ENCODE peak calls at places on chromosomes 3 and 15, in four cellular contexts. A is mesenchymal stem cell, M is left ventricle myocardium inferior, R is astrocyte. Z is an unnamed sample.

GRCh38 chr3:126908752-126909275 is 74.1 kb upstream of the PLXNA1 start:
- DNase-seq in R (no peak), A (peak; percentile 53), M (no peak), Z (no peak)

GRCh38 chr15:51121118-51121517 is 26.4 kb upstream of the TNFAIP8L3 start:
- DNase-seq in M (no peak), A (peak; percentile 80), R (peak; percentile 99), Z (no peak)

GRCh38 chr15:69874321-69874720 is 223.4 kb downstream of the TLE3 start:
- DNase-seq in M (no peak), R (no peak), A (no peak), Z (no peak)

GRCh38 chr3:111246967-111247760 is 175.5 kb downstream of the NECTIN3 start:
- DNase-seq in M (no peak), R (peak; percentile 83), A (peak; percentile 70), Z (no peak)

GRCh38 chr3:30970183-30970582 is 75.7 kb upstream of the GADL1 start:
- DNase-seq in R (no peak), A (peak; percentile 1), M (no peak), Z (no peak)

GRCh38 chr3:114025451-114025850 is 30.9 kb downstream of the CCDC191 start:
- DNase-seq in A (no peak), R (no peak), M (no peak), Z (no peak)

GRCh38 chr15:54810496-54810895 is 386.2 kb downstream of the RSL24D1 start:
- DNase-seq in M (no peak), A (no peak), R (no peak), Z (no peak)

GRCh38 chr15:89307791-89308190 is 26.8 kb downstream of the POLG start:
- DNase-seq in R (peak; percentile 58), A (peak; percentile 65), M (no peak), Z (no peak)

GRCh38 chr3:177468331-177468730 is 271.0 kb upstream of the TBL1XR1 start:
- DNase-seq in R (peak; percentile 100), M (peak; percentile 25), A (peak; percentile 50), Z (peak; percentile 70)

GRCh38 chr3:14461748-14462324 is 59.4 kb downstream of the SLC6A6 start:
- DNase-seq in R (peak; percentile 52), M (peak; percentile 46), A (peak; percentile 76), Z (no peak)

GRCh38 chr3:156378871-156379270 is 176.0 kb downstream of the SSR3 start:
- DNase-seq in A (no peak), R (no peak), M (no peak), Z (no peak)

GRCh38 chr15:92451225-92451825 is 57.6 kb downstream of the ST8SIA2 start:
- DNase-seq in R (peak; percentile 97), M (no peak), A (peak; percentile 47), Z (no peak)

GRCh38 chr3:132001036-132001435 is 33.8 kb downstream of the CPNE4 start:
- DNase-seq in A (no peak), R (no peak), M (no peak), Z (no peak)

GRCh38 chr3:194300392-194300758 is 50.8 kb downstream of the CPN2 start:
- DNase-seq in R (peak; percentile 75), M (peak; percentile 76), A (peak; percentile 61), Z (peak; percentile 90)

GRCh38 chr15:89672221-89673161 is 6.7 kb downstream of the PLIN1 start:
- DNase-seq in R (peak; percentile 25), M (no peak), A (no peak), Z (peak; percentile 65)

GRCh38 chr15:39367591-39367990 is 213.3 kb upstream of the THBS1 start:
- DNase-seq in R (peak; percentile 39), A (no peak), M (no peak), Z (no peak)

GRCh38 chr3:89467886-89468479 is 360.6 kb downstream of the EPHA3 start:
- DNase-seq in M (no peak), A (peak; percentile 4), R (no peak), Z (no peak)

GRCh38 chr3:121436641-121437040 is 109.1 kb downstream of the POLQ start:
- DNase-seq in M (no peak), R (no peak), A (no peak), Z (no peak)

GRCh38 chr3:132279030-132279429 is 38.2 kb upstream of the ACP3 start:
- DNase-seq in M (no peak), R (no peak), A (no peak), Z (no peak)

GRCh38 chr3:41075958-41076357 is 123.3 kb upstream of the CTNNB1 start:
- DNase-seq in M (peak; percentile 37), R (no peak), A (peak; percentile 15), Z (peak; percentile 86)

GRCh38 chr3:123347691-123348264 is 101.1 kb downstream of the ADCY5 start:
- DNase-seq in M (no peak), R (no peak), A (no peak), Z (no peak)

GRCh38 chr3:57992430-57993213 is 15.6 kb upstream of the FLNB start:
- DNase-seq in A (no peak), R (no peak), M (no peak), Z (no peak)

GRCh38 chr3:71197841-71198565 is 385.5 kb downstream of the FOXP1 start:
- DNase-seq in M (no peak), R (no peak), A (no peak), Z (no peak)

GRCh38 chr15:88745075-88745474 is 58.2 kb upstream of the ACAN start:
- DNase-seq in R (no peak), M (no peak), A (peak; percentile 6), Z (no peak)

GRCh38 chr15:65175511-65175910 is 9.6 kb downstream of the CLPX start:
- DNase-seq in R (no peak), M (no peak), A (no peak), Z (no peak)

GRCh38 chr3:190699784-190700183 is 162.7 kb downstream of the GMNC start:
- DNase-seq in M (no peak), R (no peak), A (no peak), Z (no peak)

GRCh38 chr3:48402281-48402732 is 27.6 kb downstream of the PLXNB1 start:
- DNase-seq in A (peak; percentile 81), M (peak; percentile 64), R (peak; percentile 91), Z (peak; percentile 96)

GRCh38 chr3:177050466-177051237 is 146.6 kb downstream of the TBL1XR1 start:
- DNase-seq in R (peak; percentile 54), A (peak; percentile 55), M (no peak), Z (no peak)

DNA sequence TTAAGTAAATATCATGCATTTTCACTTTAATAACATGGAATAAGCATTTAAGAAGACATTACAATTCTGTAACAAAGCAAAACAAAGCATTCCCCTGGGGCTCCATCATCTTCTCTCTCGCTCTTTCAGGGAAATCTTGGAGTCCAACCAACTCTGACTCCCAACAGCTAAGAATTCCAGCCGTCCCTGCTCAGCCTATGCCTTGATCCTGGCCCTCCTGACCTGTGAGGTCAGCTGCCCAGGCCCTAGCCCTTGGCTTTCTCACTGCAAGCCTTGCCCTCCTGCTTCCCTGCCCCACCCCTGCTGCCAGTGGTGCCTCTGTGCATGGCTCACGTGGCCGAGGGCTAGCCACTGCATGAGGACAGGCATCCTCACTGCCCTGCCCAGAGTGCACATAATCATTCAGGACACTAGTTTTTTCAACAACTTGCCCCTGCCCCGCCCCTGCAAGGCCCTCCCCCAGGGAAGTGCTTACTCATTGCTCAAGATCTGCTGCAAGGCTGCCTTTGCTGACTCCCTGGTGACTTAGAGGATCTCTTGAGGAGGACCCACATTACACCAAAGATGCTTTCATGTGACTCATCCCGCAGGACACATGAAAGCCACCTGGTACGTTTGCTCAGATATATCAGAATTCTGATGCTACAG is 37.6 kb downstream of the MTMR10 start:
- DNase-seq in M (peak; percentile 35), A (peak; percentile 89), R (peak; percentile 89), Z (no peak)
- H3K27ac ChIP-seq in M (peak overlapping the region; percentile 68), A (peak overlapping the region; percentile 76), R (peak overlapping the region; percentile 51), Z (no peak overlapping the region)

GRCh38 chr15:76342046-76342381 is 5.4 kb downstream of the ISL2 start:
- DNase-seq in M (no peak), R (no peak), A (no peak), Z (no peak)
- H3K4me1 ChIP-seq in M (peaks cover 74% of the 10 kb centered on the region), R (peaks cover 21% of the 10 kb centered on the region), A (peaks cover 53% of the 10 kb centered on the region), Z (no peaks in the 10 kb centered on the region)

GRCh38 chr3:170002829-170003228 is 35.0 kb upstream of the GPR160 start:
- DNase-seq in M (no peak), A (no peak), R (no peak), Z (no peak)

GRCh38 chr3:169999433-169999832 is 32.8 kb downstream of the SEC62 start:
- DNase-seq in R (no peak), A (no peak), M (no peak), Z (no peak)

GRCh38 chr3:170000051-170000450 is 33.4 kb downstream of the SEC62 start:
- DNase-seq in M (no peak), A (no peak), R (no peak), Z (no peak)

GRCh38 chr3:170003881-170004356 is 33.9 kb upstream of the GPR160 start:
- DNase-seq in A (no peak), M (no peak), R (no peak), Z (no peak)

GRCh38 chr3:170002231-170002630 is 35.6 kb upstream of the GPR160 start:
- DNase-seq in M (no peak), A (no peak), R (no peak), Z (no peak)
- H3K4me3 ChIP-seq in M (peak overlapping the region; percentile 49), A (no peak overlapping the region), R (no peak overlapping the region), Z (peak overlapping the region; percentile 32)

DNA sequence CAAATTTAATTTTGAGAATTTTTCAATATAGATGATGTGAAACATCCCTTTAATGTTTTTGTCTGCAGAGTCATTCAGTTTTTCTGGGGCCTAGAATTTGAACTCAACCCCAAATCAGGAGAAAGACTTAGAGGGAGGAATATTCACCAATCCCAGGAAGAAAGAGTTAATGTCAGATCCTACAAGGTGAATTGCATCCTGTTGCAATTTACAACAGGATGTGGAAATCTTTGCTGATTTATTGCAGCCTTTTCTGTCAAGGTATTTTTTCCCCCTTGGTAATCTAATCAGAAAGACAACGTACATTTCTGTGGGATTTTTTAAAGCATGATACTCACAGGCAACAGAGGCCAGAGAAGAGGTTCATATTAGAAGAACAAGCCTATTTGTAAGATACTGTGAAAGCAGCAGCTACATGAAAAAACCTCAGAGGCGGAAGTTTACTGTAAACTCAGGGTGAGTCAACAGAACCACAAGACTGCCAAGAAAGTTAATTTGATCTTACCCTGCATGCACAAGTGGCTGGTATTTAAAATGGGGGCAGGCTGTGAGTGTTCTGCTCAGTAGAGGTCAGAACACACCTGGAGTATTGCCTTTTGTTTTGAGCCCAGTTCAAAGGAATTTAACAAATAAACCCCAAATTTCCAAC is 531.8 kb downstream of the AGBL1 start:
- DNase-seq in A (peak; percentile 92), R (peak; percentile 72), M (no peak), Z (no peak)
- H3K27ac ChIP-seq in A (no peak overlapping the region), R (no peak overlapping the region), M (no peak overlapping the region), Z (no peak overlapping the region)

DNA sequence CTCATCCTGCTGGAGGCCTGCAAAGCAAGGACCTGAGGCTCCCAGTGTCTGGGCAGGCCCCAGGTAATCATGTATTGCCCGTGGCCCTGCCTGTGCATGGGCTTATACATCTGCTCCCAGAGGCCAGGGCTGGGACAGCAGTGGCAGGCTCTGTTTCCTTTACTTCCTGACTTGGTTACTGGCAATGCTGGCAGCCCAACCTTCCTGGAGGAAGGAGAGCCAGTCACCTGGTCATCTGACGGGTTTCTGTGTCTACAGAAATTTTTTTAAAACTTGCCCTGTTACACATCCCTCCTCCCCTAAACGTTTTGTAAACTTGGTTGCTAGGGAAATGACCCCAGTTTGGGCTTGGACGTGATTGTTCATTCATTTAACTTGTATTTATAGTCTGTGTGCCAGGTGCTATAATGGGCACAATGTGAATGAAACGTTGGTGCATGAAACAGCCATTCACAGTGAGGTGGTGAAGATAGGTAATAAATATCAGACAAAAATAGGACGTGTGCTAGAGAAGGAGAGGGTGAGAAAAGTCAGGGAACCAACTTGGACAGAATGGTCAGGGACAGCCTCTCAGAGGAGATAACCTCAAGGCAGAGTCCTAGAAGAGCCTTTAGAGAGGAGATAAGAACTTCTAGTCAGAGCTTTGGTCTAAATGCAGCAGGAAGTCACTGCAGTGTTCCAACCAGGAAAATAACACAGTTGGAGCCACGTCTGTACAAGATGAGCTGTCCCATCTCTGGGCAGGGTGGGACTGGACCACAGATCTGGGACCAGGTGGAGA is 14.1 kb downstream of the TEX264 start:
- DNase-seq in M (no peak), R (no peak), A (no peak), Z (no peak)
- H3K4me1 ChIP-seq in M (peaks cover 96% of the 10 kb centered on the region), R (peaks cover 34% of the 10 kb centered on the region), A (peaks cover 8% of the 10 kb centered on the region), Z (no peaks in the 10 kb centered on the region)

GRCh38 chr15:82846621-82847020 is 37.2 kb downstream of the WHAMM start:
- DNase-seq in A (no peak), R (no peak), M (no peak), Z (no peak)
- H3K4me3 ChIP-seq in A (no peak overlapping the region), R (no peak overlapping the region), M (no peak overlapping the region), Z (no peak overlapping the region)